ENCODE peak calls at places on chromosomes 3 and 15, in six cellular contexts. G, L, F, K, M and D are unnamed samples.

GRCh38 chr3:20056727-20057611 is 16.7 kb downstream of the KAT2B start:
- DNase-seq in K (no peak), M (no peak), L (no peak), F (no peak), G (no peak), D (no peak)

GRCh38 chr3:15492847-15493360 is 28.6 kb downstream of the COLQ start:
- DNase-seq in F (no peak), L (no peak), M (no peak), G (no peak), K (no peak), D (no peak)

GRCh38 chr15:70327328-70328136 is 229.8 kb upstream of the TLE3 start:
- DNase-seq in L (no peak), F (no peak), M (no peak), G (no peak), K (no peak), D (peak; percentile 9)

GRCh38 chr15:42020713-42021273 is at the start of gene PLA2G4E:
- DNase-seq in F (no peak), M (no peak), K (no peak), L (no peak), G (no peak), D (no peak)

GRCh38 chr15:98658831-98659699 is 10.7 kb downstream of the IGF1R start:
- DNase-seq in G (no peak), L (peak; percentile 37), K (no peak), M (no peak), F (no peak), D (peak; percentile 51)

GRCh38 chr3:40398346-40398745 is 11.4 kb downstream of the ENTPD3 start:
- DNase-seq in M (no peak), G (no peak), F (no peak), L (no peak), K (no peak), D (no peak)

GRCh38 chr15:78012643-78013077 is 64.9 kb downstream of the TBC1D2B start:
- DNase-seq in M (peak; percentile 77), G (no peak), L (no peak), F (no peak), K (no peak), D (no peak)

GRCh38 chr3:172079326-172079976 is 40.1 kb downstream of the FNDC3B start:
- DNase-seq in L (no peak), F (no peak), K (no peak), G (no peak), M (no peak), D (no peak)

GRCh38 chr3:12388185-12388584 is 96.1 kb upstream of the TSEN2 start:
- DNase-seq in L (no peak), F (no peak), K (no peak), M (no peak), G (no peak), D (no peak)

GRCh38 chr3:184765730-184766074 is 46.3 kb upstream of the VPS8 start:
- DNase-seq in L (no peak), K (no peak), M (no peak), F (no peak), G (no peak), D (no peak)

GRCh38 chr15:35522061-35522460 is 23.9 kb downstream of the DPH6 start:
- DNase-seq in G (no peak), L (no peak), M (no peak), F (no peak), K (no peak), D (peak; percentile 66)

GRCh38 chr3:125662675-125663074 is 67.4 kb upstream of the OSBPL11 start:
- DNase-seq in K (no peak), F (no peak), M (no peak), G (no peak), L (no peak), D (no peak)

GRCh38 chr15:74502301-74502700 is 38.7 kb upstream of the ARID3B start:
- DNase-seq in M (no peak), G (no peak), F (no peak), K (no peak), L (no peak), D (no peak)

GRCh38 chr15:85563328-85563727 is 182.9 kb downstream of the AKAP13 start:
- DNase-seq in F (no peak), M (no peak), G (no peak), L (no peak), K (no peak), D (no peak)

GRCh38 chr15:57656434-57656833 is 50.1 kb upstream of the POLR2M start:
- DNase-seq in M (no peak), K (no peak), L (no peak), F (no peak), G (no peak), D (no peak)

GRCh38 chr15:77821959-77822256 is 189.2 kb upstream of the LINGO1 start:
- DNase-seq in G (no peak), M (no peak), F (no peak), K (no peak), L (no peak), D (no peak)

GRCh38 chr3:52126036-52126435 is 28.2 kb downstream of the POC1A start:
- DNase-seq in G (no peak), K (no peak), F (no peak), L (no peak), M (no peak), D (no peak)

GRCh38 chr3:149162007-149162406 is 32.6 kb downstream of the HPS3 start:
- DNase-seq in M (no peak), L (no peak), G (no peak), K (no peak), F (no peak), D (no peak)

GRCh38 chr3:19972056-19972455 is 25.2 kb downstream of the RAB5A start:
- DNase-seq in K (no peak), M (no peak), F (no peak), L (no peak), G (no peak), D (no peak)

GRCh38 chr3:190696777-190697501 is 165.6 kb downstream of the GMNC start:
- DNase-seq in G (no peak), F (no peak), K (peak; percentile 12), L (no peak), M (no peak), D (peak; percentile 20)

GRCh38 chr3:66271231-66271630 is 50.4 kb downstream of the SLC25A26 start:
- DNase-seq in L (no peak), F (no peak), G (no peak), K (no peak), M (no peak), D (no peak)

DNA sequence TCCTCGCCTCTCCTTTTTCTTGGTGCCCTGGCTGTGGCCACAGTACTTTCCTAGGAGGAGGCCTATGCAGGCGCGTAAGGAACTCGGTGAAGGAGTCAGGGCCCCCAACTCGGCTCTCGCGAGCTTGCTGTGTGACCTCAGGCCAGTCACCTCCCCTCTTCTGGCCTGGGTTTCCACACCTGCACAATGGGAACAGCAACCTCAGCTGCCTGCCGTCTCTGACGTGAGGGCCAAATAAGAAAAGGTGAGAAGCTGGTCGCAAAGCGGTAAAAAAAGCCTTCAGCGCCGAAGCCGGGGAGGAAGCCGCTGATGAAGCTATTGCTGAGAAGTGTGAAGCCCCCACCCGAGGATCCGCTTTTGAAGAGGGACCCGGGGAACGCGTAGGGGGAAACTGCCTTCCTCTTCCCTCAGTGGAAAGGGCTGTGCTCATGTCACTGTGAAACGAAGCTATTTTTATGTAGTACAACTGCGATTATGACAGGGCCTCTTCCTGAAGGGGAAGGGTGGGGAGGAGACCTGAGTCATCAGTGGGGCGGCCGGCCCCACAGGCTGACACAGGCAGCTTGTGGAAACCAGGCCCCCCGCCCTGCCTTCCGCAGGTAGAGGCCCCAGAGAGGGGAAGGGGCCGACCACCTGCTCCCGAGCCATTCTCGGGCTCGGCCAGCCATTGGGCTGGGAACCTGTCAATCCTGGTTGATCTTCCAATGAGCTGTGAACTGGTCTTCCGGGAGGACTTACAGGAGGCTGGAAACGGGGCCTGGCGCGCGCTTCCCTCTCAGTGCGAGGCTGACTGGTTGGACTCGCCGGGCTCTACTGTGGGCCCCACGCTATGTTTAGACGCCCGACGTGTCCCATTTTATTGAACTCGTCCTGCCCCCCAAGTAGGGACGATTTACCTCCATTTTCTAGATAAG is 18.0 kb upstream of the ANKDD1A start:
- DNase-seq in G (peak; percentile 96), K (peak; percentile 95), F (peak; percentile 83), M (peak; percentile 95), L (peak; percentile 92), D (no peak)
- H3K4me3 ChIP-seq in G (peak overlapping the region; percentile 57), K (peak overlapping the region; percentile 3), F (peak overlapping the region; percentile 64), M (peak overlapping the region; percentile 46), L (peak overlapping the region; percentile 20), D (no peak overlapping the region)

DNA sequence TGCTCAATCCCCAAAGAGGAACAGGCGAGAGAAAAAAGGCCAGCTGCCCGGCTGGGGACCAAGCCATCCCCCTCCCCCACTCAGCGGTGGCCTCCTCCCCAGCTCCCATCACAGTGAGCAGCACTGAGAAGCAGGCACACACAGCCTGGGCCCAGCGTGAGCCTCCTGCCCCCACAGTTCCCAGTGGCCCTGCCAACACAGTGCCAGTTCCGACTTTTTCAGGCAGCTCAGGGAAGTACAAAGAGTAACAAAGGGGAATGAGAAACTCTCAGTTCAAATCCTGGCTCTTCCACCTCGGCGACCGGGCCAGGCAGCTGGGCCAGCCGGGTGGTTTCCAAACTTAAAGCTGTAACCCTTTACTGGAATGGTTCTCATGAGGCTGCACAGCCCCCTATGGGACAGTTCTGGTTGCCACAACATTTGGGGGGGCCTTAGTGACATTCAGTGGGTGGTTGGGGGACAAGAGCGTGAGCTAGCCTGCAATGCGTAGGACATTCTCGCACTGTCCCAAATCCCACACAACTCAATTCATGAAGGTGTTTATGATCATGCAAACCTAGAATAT is 18.4 kb downstream of the TNK2 start:
- DNase-seq in K (no peak), M (no peak), L (no peak), G (no peak), F (no peak), D (no peak)
- H3K4me1 ChIP-seq in K (peaks cover 42% of the 10 kb centered on the region), M (peaks cover 49% of the 10 kb centered on the region), L (peaks cover 12% of the 10 kb centered on the region), G (peaks cover 74% of the 10 kb centered on the region), F (peaks cover 21% of the 10 kb centered on the region), D (peaks cover 2% of the 10 kb centered on the region)

DNA sequence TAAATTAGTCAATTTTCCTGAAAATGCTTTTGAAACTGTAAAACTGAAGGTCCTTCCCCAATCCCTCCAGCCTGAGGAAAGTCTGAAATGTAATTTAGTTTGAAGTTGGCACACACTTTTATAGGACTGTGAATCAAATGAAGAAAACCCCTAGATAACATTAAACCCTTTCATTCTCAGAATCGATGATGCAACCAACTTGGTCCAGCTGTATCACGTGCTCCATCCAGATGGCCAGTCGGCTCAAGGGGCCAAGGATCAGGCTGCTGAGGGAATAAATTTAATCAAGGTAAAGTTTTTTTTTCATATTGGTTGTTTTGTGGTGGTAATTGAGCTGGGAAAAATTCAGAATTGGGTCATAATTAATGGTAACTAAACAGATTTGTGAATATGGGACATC is 11.7 kb downstream of the MRPS22 start:
- DNase-seq in G (no peak), M (no peak), K (no peak), L (peak; percentile 45), F (no peak), D (no peak)
- H3K36me3 ChIP-seq in G (peaks cover 100% of the 10 kb centered on the region), M (peaks cover 100% of the 10 kb centered on the region), K (peaks cover 26% of the 10 kb centered on the region), L (no peaks in the 10 kb centered on the region), F (no peaks in the 10 kb centered on the region), D (peaks cover 83% of the 10 kb centered on the region)

GRCh38 chr3:45673273-45673672 is 15.9 kb upstream of the SACM1L start:
- DNase-seq in M (no peak), L (no peak), G (no peak), F (no peak), K (no peak), D (no peak)

GRCh38 chr3:45676248-45677044 is 12.8 kb upstream of the SACM1L start:
- DNase-seq in M (no peak), K (no peak), L (no peak), G (no peak), F (no peak), D (no peak)

GRCh38 chr3:45679805-45680204 is 9.4 kb upstream of the SACM1L start:
- DNase-seq in G (no peak), M (no peak), K (no peak), L (no peak), F (no peak), D (no peak)

GRCh38 chr3:45677841-45678240 is 11.4 kb upstream of the SACM1L start:
- DNase-seq in G (no peak), M (no peak), L (no peak), F (peak; percentile 79), K (no peak), D (no peak)

GRCh38 chr3:45677045-45677436 is 12.2 kb upstream of the SACM1L start:
- DNase-seq in K (no peak), F (peak; percentile 79), M (no peak), L (peak; percentile 64), G (no peak), D (no peak)
- H3K4me3 ChIP-seq in K (no peak overlapping the region), F (peak overlapping the region; percentile 22), M (no peak overlapping the region), L (no peak overlapping the region), G (peak overlapping the region; percentile 12), D (no peak overlapping the region)